ENCODE peak calls at places on chromosomes 12 and 14, in eight cellular contexts. G, A, Y, M, N, Q, F and D are unnamed samples.

GRCh38 chr14:56581041-56581727 is 1.6 kb downstream of the TMEM260 start:
- DNase-seq in G (no peak), A (no peak), Y (no peak), M (no peak), N (peak), Q (no peak), F (no peak), D (no peak)

GRCh38 chr14:102039157-102039556 is 47.7 kb downstream of the HSP90AA1 start:
- DNase-seq in G (no peak), A (no peak), Y (no peak), M (no peak), N (no peak), Q (no peak), F (no peak), D (no peak)

GRCh38 chr12:59570134-59570533 is 25.7 kb upstream of the SLC16A7 start:
- DNase-seq in G (no peak), A (no peak), Y (no peak), M (no peak), N (no peak), Q (no peak), F (no peak), D (no peak)

GRCh38 chr12:126228936-126229335 is 1163.7 kb downstream of the AACS start:
- DNase-seq in G (no peak), A (no peak), Y (no peak), M (no peak), N (no peak), Q (no peak), F (no peak), D (no peak)

GRCh38 chr12:78612224-78612623 is 252.3 kb upstream of the SYT1 start:
- DNase-seq in G (no peak), A (no peak), Y (no peak), M (no peak), N (no peak), Q (no peak), F (no peak), D (no peak)

GRCh38 chr14:74425525-74426201 is 347 bp downstream of the SYNDIG1L start:
- DNase-seq in G (peak), A (no peak), Y (peak), M (no peak), N (peak), Q (peak), F (peak), D (no peak)

GRCh38 chr14:20435454-20436362 is at the start of gene KLHL33:
- DNase-seq in G (no peak), A (no peak), Y (no peak), M (no peak), N (no peak), Q (no peak), F (no peak), D (no peak)

GRCh38 chr12:48119078-48119833 is at the start of gene PFKM:
- DNase-seq in G (peak), A (peak), Y (peak), M (peak), N (peak), Q (peak), F (peak), D (peak)

GRCh38 chr14:65704850-65705249 is 292.3 kb downstream of the FUT8 start:
- DNase-seq in G (peak), A (no peak), Y (peak), M (no peak), N (no peak), Q (no peak), F (no peak), D (no peak)

GRCh38 chr14:61145258-61145902 is 135.8 kb downstream of the TMEM30B start:
- DNase-seq in G (peak), A (peak), Y (peak), M (peak), N (no peak), Q (no peak), F (no peak), D (no peak)

GRCh38 chr14:72063761-72064282 is 131.6 kb downstream of the RGS6 start:
- DNase-seq in G (no peak), A (no peak), Y (no peak), M (no peak), N (no peak), Q (no peak), F (no peak), D (no peak)

GRCh38 chr14:52551696-52552062 is 626 bp downstream of the TXNDC16 start:
- DNase-seq in G (peak), A (no peak), Y (peak), M (peak), N (peak), Q (no peak), F (no peak), D (no peak)

GRCh38 chr14:103561381-103562134 is 899 bp downstream of the BAG5 start:
- DNase-seq in G (peak), A (peak), Y (peak), M (peak), N (peak), Q (no peak), F (peak), D (no peak)

GRCh38 chr12:132413931-132414588 is 75.9 kb upstream of the FBRSL1 start:
- DNase-seq in G (no peak), A (no peak), Y (no peak), M (no peak), N (peak), Q (no peak), F (no peak), D (no peak)

GRCh38 chr12:48924617-48925217 is 575 bp downstream of the FKBP11 start:
- DNase-seq in G (peak), A (no peak), Y (peak), M (peak), N (peak), Q (peak), F (peak), D (no peak)

GRCh38 chr12:96274331-96274730 is 80.2 kb downstream of the ELK3 start:
- DNase-seq in G (peak), A (no peak), Y (peak), M (peak), N (no peak), Q (no peak), F (no peak), D (no peak)

GRCh38 chr14:59439256-59440015 is 25.7 kb downstream of the GPR135 start:
- DNase-seq in G (no peak), A (no peak), Y (peak), M (peak), N (no peak), Q (no peak), F (no peak), D (no peak)

GRCh38 chr12:54891717-54892478 is 37.6 kb downstream of the MUCL1 start:
- DNase-seq in G (no peak), A (no peak), Y (no peak), M (peak), N (no peak), Q (no peak), F (no peak), D (no peak)